ENCODE peak calls at places on chromosomes 12 and 14, in six cellular contexts. J is K562, W is A549, C is HepG2, Z is endothelial cell of umbilical vein, U is GM12878. Y is an unnamed sample.

GRCh38 chr14:101101456-101102056 is 198.0 kb upstream of the RTL1 start:
- DNase-seq in C (no peak), W (peak), Z (no peak), U (no peak), J (no peak), Y (no peak)

GRCh38 chr12:106173442-106173841 is 34.7 kb upstream of the NUAK1 start:
- DNase-seq in W (no peak), Z (no peak), J (no peak), U (no peak), C (no peak), Y (no peak)

GRCh38 chr14:51310453-51311074 is 70.5 kb downstream of the TMX1 start:
- DNase-seq in Z (peak), J (no peak), C (no peak), U (no peak), W (no peak), Y (no peak)

GRCh38 chr12:66132408-66132807 is 1.9 kb upstream of the LLPH start:
- DNase-seq in J (no peak), Z (peak), W (peak), U (no peak), C (peak), Y (peak)

GRCh38 chr14:69848903-69849391 is 30.3 kb upstream of the SMOC1 start:
- DNase-seq in J (no peak), W (no peak), Z (no peak), U (no peak), C (peak), Y (no peak)

GRCh38 chr14:50677527-50678063 is 9.5 kb upstream of the SAV1 start:
- DNase-seq in C (peak), W (peak), U (peak), Z (peak), J (no peak), Y (peak)

GRCh38 chr12:129208566-129208965 is 355.3 kb downstream of the GLT1D1 start:
- DNase-seq in W (no peak), C (no peak), Z (no peak), J (no peak), U (no peak), Y (no peak)

GRCh38 chr12:12046401-12046800 is 24.3 kb upstream of the BCL2L14 start:
- DNase-seq in J (no peak), W (no peak), U (no peak), Z (no peak), C (no peak), Y (no peak)

GRCh38 chr12:124391340-124392261 is 96.7 kb downstream of the RFLNA start:
- DNase-seq in U (peak), W (peak), C (no peak), J (no peak), Z (peak), Y (peak)

GRCh38 chr14:94612174-94612573 is at the start of gene SERPINA3:
- DNase-seq in U (no peak), Z (no peak), C (peak), J (no peak), W (no peak), Y (no peak)

GRCh38 chr14:106141242-106142220 is 615.1 kb downstream of the TMEM121 start:
- DNase-seq in C (no peak), Z (no peak), J (peak), U (no peak), W (peak), Y (peak)

GRCh38 chr12:89179983-89180382 is 172.3 kb downstream of the DUSP6 start:
- DNase-seq in W (peak), C (no peak), Z (peak), U (no peak), J (no peak), Y (peak)

GRCh38 chr14:36915089-36915488 is 253.4 kb downstream of the PAX9 start:
- DNase-seq in Z (no peak), W (no peak), J (no peak), C (no peak), U (no peak), Y (no peak)

GRCh38 chr14:64841121-64841611 is 38.5 kb downstream of the SPTB start:
- DNase-seq in C (peak), Z (no peak), J (peak), U (no peak), W (peak), Y (no peak)

GRCh38 chr12:38411426-38411825 is 94.9 kb downstream of the ALG10B start:
- DNase-seq in W (no peak), J (no peak), U (no peak), Z (no peak), C (no peak), Y (peak)

GRCh38 chr12:2613674-2614073 is 181.1 kb upstream of the FKBP4 start:
- DNase-seq in U (peak), W (peak), C (no peak), Z (peak), J (no peak), Y (peak)

GRCh38 chr12:122528582-122528981 is 1.5 kb downstream of the KNTC1 start:
- DNase-seq in U (no peak), J (no peak), C (no peak), W (no peak), Z (no peak), Y (no peak)

GRCh38 chr14:95314609-95315008 is 5.1 kb downstream of the CLMN start:
- DNase-seq in J (no peak), C (no peak), Z (no peak), W (peak), U (peak), Y (peak)

GRCh38 chr14:91078095-91078737 is 17.8 kb upstream of the RPS6KA5 start:
- DNase-seq in Z (no peak), W (no peak), U (peak), C (no peak), J (no peak), Y (no peak)

GRCh38 chr12:126668538-126668937 is 1598.4 kb upstream of the TMEM132C start:
- DNase-seq in C (no peak), Z (no peak), U (no peak), J (no peak), W (peak), Y (peak)

GRCh38 chr12:48812389-48812788 is 5.9 kb upstream of the CACNB3 start:
- DNase-seq in U (no peak), W (no peak), J (no peak), C (no peak), Z (no peak), Y (no peak)

GRCh38 chr12:48811454-48812090 is 6.7 kb upstream of the CACNB3 start:
- DNase-seq in C (no peak), U (no peak), W (no peak), J (no peak), Z (no peak), Y (no peak)

GRCh38 chr12:48813464-48814312 is 4.6 kb upstream of the CACNB3 start:
- DNase-seq in J (no peak), C (no peak), W (no peak), U (no peak), Z (no peak), Y (no peak)

GRCh38 chr12:48814313-48815280 is 3.7 kb upstream of the CACNB3 start:
- DNase-seq in Z (peak), W (peak), C (peak), U (peak), J (peak), Y (peak)

GRCh38 chr12:48810817-48811453 is 7.4 kb upstream of the CACNB3 start:
- DNase-seq in W (peak), Z (peak), U (no peak), J (no peak), C (peak), Y (no peak)
- TF ChIP-seq MYC in W (no peak), Z (no peak), U (no peak), J (no peak), C (no peak), Y (no peak)

GRCh38 chr12:68878846-68879245 is 54.1 kb downstream of the CPM start:
- DNase-seq in U (no peak), J (no peak), W (no peak), C (no peak), Z (no peak), Y (no peak)

GRCh38 chr12:68880660-68881325 is 52.2 kb downstream of the CPM start:
- DNase-seq in J (no peak), Z (peak), W (no peak), U (no peak), C (no peak), Y (no peak)

GRCh38 chr12:68876471-68876870 is 56.5 kb downstream of the CPM start:
- DNase-seq in Z (no peak), W (no peak), C (no peak), J (no peak), U (no peak), Y (no peak)

GRCh38 chr12:68878283-68878682 is 54.7 kb downstream of the CPM start:
- DNase-seq in W (no peak), Z (no peak), J (no peak), U (no peak), C (no peak), Y (no peak)

DNA sequence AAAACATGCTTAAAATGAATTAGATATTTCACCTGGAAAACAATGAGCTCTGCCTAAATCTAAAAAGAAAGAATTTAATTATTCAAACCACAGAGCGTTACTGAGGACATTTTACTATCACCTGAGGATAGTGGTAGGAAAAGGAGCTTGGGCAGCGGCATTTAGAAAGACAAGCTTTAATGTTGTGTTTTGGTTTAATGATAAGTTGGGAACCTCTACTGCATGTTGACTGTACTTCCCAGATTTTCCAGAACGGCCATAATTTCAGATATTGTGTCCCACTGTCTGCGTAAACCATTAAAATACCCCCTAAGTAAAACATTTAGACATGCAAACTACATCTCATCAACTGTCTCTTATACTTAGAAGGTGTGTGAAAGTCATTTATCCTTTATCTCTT is 55.4 kb downstream of the CPM start:
- DNase-seq in J (no peak), W (no peak), Z (no peak), C (no peak), U (no peak), Y (no peak)
- TF ChIP-seq POLR2A in J (no peak), W (no peak), Z (no peak), C (no peak), U (no peak), Y (no peak)

GRCh38 chr12:26135010-26135420 is 10.2 kb upstream of the BHLHE41 start:
- DNase-seq in W (no peak), U (no peak), Z (no peak), C (no peak), J (no peak), Y (no peak)
- TF ChIP-seq MYC in W (no peak), U (no peak), Z (no peak), C (no peak), J (no peak), Y (no peak)

GRCh38 chr14:49617846-49618519 is 2.4 kb downstream of the RPL36AL start:
- DNase-seq in C (no peak), Z (no peak), U (no peak), J (no peak), W (no peak), Y (no peak)
- TF ChIP-seq POLR2A in C (no peak), Z (no peak), U (peak), J (peak), W (no peak), Y (no peak)